ENCODE peak calls at places on chromosomes 1 and 21, in seven cellular contexts. L is cardiac muscle cell, Z is progenitor cell of endocrine pancreas, T is GM12865, P is LNCaP clone FGC, K is DND-41, S is fibroblast of mammary gland. X is an unnamed sample.

GRCh38 chr1:68221971-68222355 is 10.4 kb downstream of the WLS start:
- DNase-seq in P (no peak), S (peak), Z (no peak), T (no peak), L (no peak), K (no peak), X (peak)

GRCh38 chr21:44752701-44753235 is 41.4 kb upstream of the TSPEAR start:
- DNase-seq in P (peak), T (no peak), K (no peak), Z (no peak), L (no peak), S (no peak), X (peak)

GRCh38 chr1:154812911-154813816 is 56.9 kb downstream of the KCNN3 start:
- DNase-seq in L (peak), T (no peak), K (no peak), P (no peak), Z (no peak), S (peak), X (peak)

GRCh38 chr1:1758692-1759455 is 19.4 kb downstream of the NADK start:
- DNase-seq in Z (no peak), K (no peak), T (no peak), L (no peak), P (peak), S (peak), X (peak)

GRCh38 chr1:12249181-12249580 is 19.4 kb downstream of the VPS13D start:
- DNase-seq in Z (no peak), K (no peak), L (peak), T (no peak), S (no peak), P (no peak), X (no peak)

GRCh38 chr1:28983509-28984310 is 69.3 kb downstream of the EPB41 start:
- DNase-seq in T (peak), P (no peak), K (no peak), S (no peak), L (peak), Z (no peak), X (no peak)

GRCh38 chr1:154589780-154590179 is 18.2 kb downstream of the ADAR start:
- DNase-seq in P (no peak), T (no peak), Z (no peak), L (no peak), K (no peak), S (peak), X (no peak)

GRCh38 chr1:70440642-70441391 is 29.7 kb downstream of the CTH start:
- DNase-seq in K (no peak), P (no peak), T (no peak), Z (no peak), L (no peak), S (no peak), X (no peak)

GRCh38 chr1:31371560-31371959 is 1.3 kb downstream of the FABP3 start:
- DNase-seq in P (no peak), L (peak), T (no peak), K (no peak), S (no peak), Z (no peak), X (no peak)

GRCh38 chr1:185480545-185480944 is 163.5 kb upstream of the IVNS1ABP start:
- DNase-seq in S (peak), P (no peak), Z (no peak), T (no peak), K (no peak), L (no peak), X (no peak)

GRCh38 chr1:29324771-29325351 is 88.5 kb downstream of the PTPRU start:
- DNase-seq in Z (peak), L (peak), K (no peak), S (no peak), P (no peak), T (no peak), X (peak)

GRCh38 chr1:56168176-56168575 is 411.2 kb downstream of the PLPP3 start:
- DNase-seq in Z (no peak), K (no peak), T (no peak), S (no peak), L (peak), P (no peak), X (no peak)

GRCh38 chr1:46171872-46172271 is 3.0 kb upstream of the TSPAN1 start:
- DNase-seq in P (peak), L (no peak), T (no peak), S (no peak), Z (peak), K (no peak), X (peak)

GRCh38 chr1:223378754-223379153 is 14.5 kb upstream of the CCDC185 start:
- DNase-seq in K (no peak), Z (no peak), L (no peak), P (no peak), S (no peak), T (no peak), X (no peak)

GRCh38 chr1:216688127-216688657 is 35.0 kb downstream of the ESRRG start:
- DNase-seq in T (no peak), P (no peak), S (no peak), L (no peak), Z (no peak), K (no peak), X (no peak)

GRCh38 chr1:10710489-10710888 is 86.0 kb downstream of the CASZ1 start:
- DNase-seq in Z (no peak), K (no peak), T (no peak), L (no peak), S (no peak), P (peak), X (no peak)

GRCh38 chr1:197526736-197527371 is 248.4 kb downstream of the DENND1B start:
- DNase-seq in S (peak), T (peak), K (no peak), P (no peak), L (peak), Z (no peak), X (peak)

GRCh38 chr1:197519741-197520334 is 251.8 kb downstream of the CRB1 start:
- DNase-seq in T (peak), K (no peak), L (no peak), S (peak), P (no peak), Z (no peak), X (peak)

GRCh38 chr1:197521118-197521739 is 253.2 kb downstream of the CRB1 start:
- DNase-seq in K (peak), T (peak), S (peak), L (peak), Z (peak), P (no peak), X (peak)
- TF ChIP-seq CTCF in K (peak), T (peak), S (peak), L (peak), Z (peak), P (peak), X (peak)

DNA sequence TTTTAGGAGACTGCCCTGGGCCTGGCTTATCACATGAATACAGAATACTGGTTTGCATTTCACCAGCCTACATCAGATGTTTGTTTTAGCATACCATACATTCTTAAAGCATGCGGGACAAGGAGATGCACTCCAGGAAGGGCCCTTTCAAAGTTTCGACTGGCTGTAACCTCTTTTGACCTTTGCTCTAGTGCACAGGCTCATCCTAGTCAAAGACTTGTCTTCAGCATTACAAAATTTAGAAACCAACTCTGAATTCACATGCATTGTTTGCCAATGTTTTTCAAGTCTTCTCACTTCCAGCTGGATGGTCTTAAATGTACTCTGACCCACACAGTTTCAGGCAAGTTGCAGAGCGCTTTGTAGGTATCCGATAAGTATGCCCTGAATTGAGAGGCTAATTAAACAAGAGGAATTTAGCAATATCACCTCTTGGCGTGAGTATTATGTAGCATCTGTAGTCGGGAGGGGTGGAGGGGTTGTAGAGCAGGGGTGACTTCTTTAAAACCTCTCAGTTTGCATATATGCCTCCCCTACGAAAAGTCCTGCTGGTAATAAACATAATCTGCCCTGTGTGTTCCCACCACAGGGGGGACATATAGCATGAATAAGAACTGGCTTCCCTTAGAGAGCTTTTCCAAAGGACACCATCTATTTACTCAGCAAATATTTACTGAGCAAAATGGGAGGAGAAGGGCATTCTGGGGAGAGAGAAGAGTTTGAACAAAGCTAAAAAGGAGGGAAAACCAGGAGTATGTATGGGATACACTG is 24.4 kb upstream of the AHCYL1 start:
- DNase-seq in L (peak), K (no peak), S (peak), Z (no peak), P (peak), T (no peak), X (peak)
- TF ChIP-seq CTCF in L (no peak), K (no peak), S (peak), Z (peak), P (peak), T (no peak), X (no peak)

GRCh38 chr1:8239039-8239305 is 78.9 kb upstream of the SLC45A1 start:
- DNase-seq in L (no peak), S (peak), K (no peak), T (no peak), P (no peak), Z (no peak), X (peak)
- TF ChIP-seq CTCF in L (peak), S (peak), K (no peak), T (no peak), P (peak), Z (no peak), X (peak)

GRCh38 chr1:21176589-21177555 is at the start of gene EIF4G3:
- DNase-seq in T (peak), L (peak), Z (peak), S (peak), P (peak), K (peak), X (peak)
- TF ChIP-seq CTCF in T (no peak), L (no peak), Z (no peak), S (no peak), P (no peak), K (no peak), X (no peak)

DNA sequence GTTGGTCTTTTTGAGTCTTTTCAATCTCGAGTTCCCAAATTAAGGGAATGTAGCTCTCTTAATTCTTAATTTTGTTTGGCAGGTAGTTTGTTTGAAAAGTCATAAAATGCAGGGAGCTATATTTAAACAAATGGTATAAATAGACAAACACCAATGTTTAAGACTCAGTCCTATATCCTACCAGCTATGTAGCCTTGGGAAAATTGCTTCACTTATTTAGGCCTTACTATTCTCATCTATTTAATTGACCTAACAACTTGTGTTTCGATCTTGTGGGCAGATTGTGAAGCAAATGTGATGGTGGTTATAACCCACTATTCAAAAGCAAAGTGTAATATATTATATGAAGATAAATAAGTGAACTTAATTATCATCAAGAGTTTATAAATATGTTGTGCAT is 167.3 kb upstream of the KCTD3 start:
- DNase-seq in Z (no peak), K (no peak), S (no peak), L (no peak), P (no peak), T (no peak), X (no peak)
- TF ChIP-seq CTCF in Z (no peak), K (no peak), S (no peak), L (no peak), P (no peak), T (no peak), X (no peak)

DNA sequence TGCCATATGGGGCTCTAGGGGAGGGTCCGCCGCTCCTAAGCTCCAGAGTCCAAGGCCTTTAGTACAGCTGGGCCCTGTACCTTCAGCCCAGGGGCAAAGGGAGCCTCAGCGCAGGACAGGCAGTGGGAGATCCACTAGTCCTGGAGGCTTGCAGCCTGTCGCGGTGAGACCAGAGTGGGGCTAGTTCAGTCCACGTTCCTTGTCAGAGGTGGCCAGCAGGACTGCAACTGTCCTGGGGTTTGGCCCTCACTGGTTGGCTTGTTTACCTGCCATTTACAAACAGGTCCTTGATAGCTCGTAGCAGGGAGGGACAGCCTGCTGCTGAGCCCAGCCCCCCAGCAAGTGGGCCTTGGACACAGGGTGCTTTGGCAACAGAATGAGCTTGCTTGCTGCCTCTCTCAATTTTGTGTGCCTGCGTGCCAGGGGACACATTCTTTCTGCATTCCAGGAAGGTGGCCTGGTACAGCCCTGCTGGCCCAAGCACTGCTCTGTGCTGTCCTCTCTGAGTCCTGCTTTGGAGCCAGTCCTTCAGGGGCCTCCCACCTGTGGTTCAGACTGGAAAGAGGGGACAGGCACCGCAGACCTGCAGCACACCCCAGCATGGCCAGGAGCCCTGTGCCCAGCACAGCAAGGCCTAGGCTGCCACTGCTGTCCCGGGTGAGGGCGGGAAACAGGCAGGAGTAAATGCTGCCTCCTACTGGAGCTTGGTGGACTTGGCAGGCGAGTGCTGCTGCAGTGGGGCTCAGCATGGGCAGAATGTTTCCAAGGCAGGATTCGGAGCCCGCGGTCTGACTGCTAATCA is 15.2 kb downstream of the H6PD start:
- DNase-seq in Z (peak), K (peak), L (no peak), S (peak), T (peak), P (no peak), X (peak)
- TF ChIP-seq CTCF in Z (peak), K (peak), L (peak), S (peak), T (peak), P (peak), X (peak)